ENCODE peak calls at places on chromosome 14, in nine cellular contexts. L is colonic mucosa, E is endothelial cell of umbilical vein, Q is IMR-90, H is HCT116, M is neural progenitor cell, V is keratinocyte, N is K562, K is SK-N-SH. X is an unnamed sample. For H3K9me3, the result is how much of the 10 kb centered on the place peaks cover.

GRCh38 chr14:72613196-72613974 is 280.5 kb downstream of the DPF3 start:
- DNase-seq in L (peak), E (peak), Q (no peak), H (no peak), M (no peak), V (no peak), N (no peak), K (peak), X (peak)

GRCh38 chr14:100541621-100542560 is 45.3 kb downstream of the BEGAIN start:
- DNase-seq in L (no peak), E (no peak), Q (no peak), H (no peak), M (no peak), V (no peak), N (no peak), K (no peak), X (peak)

GRCh38 chr14:92572050-92572449 is 58.5 kb downstream of the RIN3 start:
- DNase-seq in L (no peak), E (no peak), Q (no peak), H (no peak), M (no peak), V (no peak), N (no peak), K (no peak), X (no peak)

GRCh38 chr14:90568405-90568804 is 171.6 kb downstream of the CALM1 start:
- DNase-seq in L (no peak), E (no peak), Q (no peak), H (no peak), M (no peak), V (no peak), N (no peak), K (no peak), X (no peak)

GRCh38 chr14:94769413-94770250 is at the start of gene GSC:
- DNase-seq in L (no peak), E (peak), Q (peak), H (no peak), M (peak), V (no peak), N (no peak), K (peak), X (peak)

GRCh38 chr14:90103808-90104207 is 42.0 kb downstream of the KCNK13 start:
- DNase-seq in L (no peak), E (no peak), Q (no peak), H (no peak), M (no peak), V (no peak), N (no peak), K (no peak), X (no peak)

GRCh38 chr14:105165134-105165704 is 3.4 kb downstream of the JAG2 start:
- DNase-seq in L (peak), E (no peak), Q (no peak), H (no peak), M (no peak), V (no peak), N (no peak), K (no peak), X (no peak)

GRCh38 chr14:56145965-56146364 is 27.8 kb downstream of the PELI2 start:
- DNase-seq in L (no peak), E (no peak), Q (peak), H (no peak), M (no peak), V (no peak), N (no peak), K (no peak), X (no peak)

GRCh38 chr14:55129428-55130193 is 559 bp downstream of the LGALS3 start:
- DNase-seq in L (peak), E (peak), Q (peak), H (no peak), M (peak), V (no peak), N (peak), K (peak), X (peak)

GRCh38 chr14:59679872-59680271 is 103.3 kb upstream of the CCDC175 start:
- DNase-seq in L (no peak), E (no peak), Q (no peak), H (no peak), M (peak), V (no peak), N (no peak), K (no peak), X (no peak)

GRCh38 chr14:50542941-50543418 is 10.6 kb upstream of the MAP4K5 start:
- DNase-seq in L (peak), E (peak), Q (peak), H (peak), M (peak), V (no peak), N (peak), K (peak), X (no peak)

GRCh38 chr14:102584871-102585869 is 7.3 kb upstream of the RCOR1 start:
- DNase-seq in L (peak), E (peak), Q (no peak), H (no peak), M (peak), V (no peak), N (peak), K (peak), X (no peak)

GRCh38 chr14:89399157-89399556 is 17.9 kb downstream of the FOXN3 start:
- DNase-seq in L (no peak), E (no peak), Q (no peak), H (no peak), M (no peak), V (no peak), N (no peak), K (no peak), X (no peak)

GRCh38 chr14:85122690-85123089 is 407.3 kb upstream of the FLRT2 start:
- DNase-seq in L (no peak), E (no peak), Q (peak), H (no peak), M (no peak), V (no peak), N (no peak), K (no peak), X (no peak)

GRCh38 chr14:34474187-34474679 is 12.2 kb upstream of the SPTSSA start:
- DNase-seq in L (no peak), E (no peak), Q (no peak), H (no peak), M (no peak), V (no peak), N (no peak), K (no peak), X (no peak)
- H3K9ac ChIP-seq in L (no peak), E (no peak), Q (no peak), H (no peak), M (no peak), V (no peak), N (no peak), K (no peak), X (no peak)

GRCh38 chr14:37122288-37122687 is 50.1 kb downstream of the SLC25A21 start:
- DNase-seq in L (no peak), E (peak), Q (peak), H (peak), M (no peak), V (peak), N (no peak), K (no peak), X (no peak)

GRCh38 chr14:37114039-37114438 is 58.4 kb downstream of the SLC25A21 start:
- DNase-seq in L (no peak), E (no peak), Q (no peak), H (no peak), M (no peak), V (no peak), N (no peak), K (no peak), X (no peak)

GRCh38 chr14:37118673-37119366 is 53.6 kb downstream of the SLC25A21 start:
- DNase-seq in L (no peak), E (no peak), Q (no peak), H (no peak), M (no peak), V (no peak), N (no peak), K (no peak), X (no peak)

GRCh38 chr14:37114559-37114958 is 57.8 kb downstream of the SLC25A21 start:
- DNase-seq in L (no peak), E (no peak), Q (no peak), H (no peak), M (no peak), V (no peak), N (no peak), K (no peak), X (no peak)

DNA sequence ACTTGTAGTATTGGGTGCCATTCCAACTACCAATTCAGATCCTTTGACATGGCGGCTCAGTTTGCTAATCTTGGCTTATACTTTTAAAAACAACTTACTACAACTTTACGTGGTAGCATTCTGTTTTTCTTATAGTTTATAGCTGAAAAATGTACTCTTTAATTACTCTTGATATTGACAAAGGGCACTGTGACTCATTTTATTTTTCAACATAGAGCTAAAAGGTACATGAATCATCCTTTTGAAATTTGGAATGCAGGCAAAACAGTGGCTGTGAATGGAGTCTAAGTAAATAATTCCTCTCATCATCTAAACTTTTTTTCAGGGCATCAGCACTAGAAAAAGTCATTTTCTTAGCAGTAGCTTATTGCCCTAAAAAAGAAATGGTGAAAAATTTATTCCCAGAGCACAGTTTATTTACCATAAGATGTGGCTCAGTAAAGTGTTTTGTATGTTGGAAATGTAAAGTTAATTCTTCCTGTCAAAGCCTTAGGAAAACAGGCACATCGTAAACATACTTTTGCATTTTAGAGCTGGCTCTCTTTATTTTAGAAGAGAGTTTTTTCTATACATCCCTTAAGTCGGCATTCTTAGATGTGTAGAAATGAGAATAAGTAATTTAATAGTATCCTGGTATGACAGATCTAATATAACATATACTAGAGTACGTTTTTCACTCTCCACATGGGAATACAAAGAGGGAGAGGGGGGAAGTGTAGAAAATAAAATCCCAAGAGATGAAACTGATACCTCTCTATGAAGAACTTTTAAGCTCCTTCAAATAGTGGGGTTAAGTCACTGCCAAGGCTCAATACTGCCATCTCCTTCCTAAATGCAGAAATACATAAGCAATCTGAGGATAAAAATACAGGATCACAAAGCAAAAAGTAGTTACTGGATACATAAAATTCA is 55.2 kb downstream of the SLC25A21 start:
- DNase-seq in L (no peak), E (peak), Q (peak), H (peak), M (no peak), V (no peak), N (no peak), K (no peak), X (no peak)
- TF ChIP-seq CTCF in L (no peak), E (peak), Q (peak), H (peak), M (no peak), V (no peak), N (peak), K (no peak), X (no peak)

DNA sequence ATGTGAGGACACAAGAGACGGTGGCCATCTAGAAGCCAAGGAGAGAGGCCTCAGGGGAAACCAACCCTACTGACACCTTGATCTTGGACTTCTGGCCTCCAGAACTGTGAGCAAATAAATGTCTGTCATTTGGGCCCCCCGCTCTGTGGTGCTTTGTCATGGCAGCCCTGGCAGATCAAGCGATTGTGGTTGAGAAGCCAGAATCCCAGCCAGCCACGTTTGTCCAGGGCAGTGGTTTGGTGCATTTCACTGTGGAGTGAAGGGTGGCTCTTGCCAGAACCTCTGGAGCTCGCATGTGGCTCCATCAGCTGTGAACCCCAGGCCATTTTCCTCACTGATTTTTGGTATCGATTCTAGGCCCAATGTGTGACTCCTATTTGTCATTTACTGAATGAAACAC is 404.9 kb downstream of the BCL11B start:
- DNase-seq in L (no peak), E (no peak), Q (no peak), H (no peak), M (no peak), V (no peak), N (no peak), K (no peak), X (no peak)
- H3K9me3 ChIP-seq in L (under half), E (under half), Q (under half), H (under half), M (under half), V (under half), N (under half), K (under half), X (under half)

GRCh38 chr14:76986261-76986565 is 42.3 kb downstream of the IRF2BPL start:
- DNase-seq in L (no peak), E (no peak), Q (no peak), H (no peak), M (no peak), V (no peak), N (no peak), K (no peak), X (no peak)
- H3K9ac ChIP-seq in L (no peak), E (no peak), Q (no peak), H (no peak), M (no peak), V (no peak), N (no peak), K (no peak), X (no peak)

DNA sequence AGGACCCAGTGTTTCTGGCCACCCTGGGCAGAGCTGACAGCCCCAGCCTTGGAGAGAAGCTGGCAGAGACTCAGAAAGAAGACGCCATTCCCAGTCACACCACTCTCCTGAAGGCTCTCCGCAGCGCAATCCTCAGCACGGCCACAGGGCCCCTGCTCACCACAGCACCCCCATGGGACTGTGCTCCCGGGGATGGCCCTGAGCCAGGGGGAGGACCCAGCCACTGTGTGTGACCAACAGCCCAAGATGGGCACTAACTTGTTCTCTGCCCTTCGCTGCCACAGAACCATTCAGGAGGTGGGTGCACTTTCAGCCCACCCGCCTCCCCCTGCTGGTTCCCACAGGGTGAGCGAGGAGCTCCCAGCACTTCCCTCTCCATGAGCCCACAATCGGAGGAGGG is 57.1 kb downstream of the CCNK start:
- DNase-seq in L (no peak), E (no peak), Q (peak), H (no peak), M (no peak), V (no peak), N (no peak), K (peak), X (peak)
- TF ChIP-seq CTCF in L (no peak), E (peak), Q (peak), H (no peak), M (peak), V (no peak), N (no peak), K (peak), X (no peak)

X was measured in kidney.